ENCODE peak calls at places on chromosomes 13 and 19, in seven cellular contexts. I is HCT116, E is transverse colon, V is breast epithelium, N is suprapubic skin, B is stomach, A is prostate gland. C is an unnamed sample.

GRCh38 chr13:53237696-53238095 is 209.1 kb downstream of the OLFM4 start:
- DNase-seq in I (no peak), E (no peak), V (no peak), N (no peak), B (no peak), A (no peak), C (no peak)

GRCh38 chr19:45245826-45246225 is 619 bp upstream of the EXOC3L2 start:
- DNase-seq in I (no peak), E (no peak), V (no peak), N (no peak), B (no peak), A (no peak), C (no peak)

GRCh38 chr13:43792456-43792855 is 5.7 kb upstream of the ENOX1 start:
- DNase-seq in I (no peak), E (no peak), V (no peak), N (no peak), B (no peak), A (no peak), C (no peak)

GRCh38 chr19:44072543-44073401 is 813 bp downstream of the ZNF284 start:
- DNase-seq in I (no peak), E (no peak), V (no peak), N (no peak), B (no peak), A (no peak), C (no peak)

GRCh38 chr19:45677351-45678230 is 9.6 kb downstream of the GIPR start:
- DNase-seq in I (peak), E (peak), V (peak), N (peak), B (peak), A (peak), C (no peak)

GRCh38 chr19:12938536-12939291 is at the start of gene CALR:
- DNase-seq in I (no peak), E (peak), V (no peak), N (no peak), B (no peak), A (no peak), C (no peak)

GRCh38 chr13:76711515-76712182 is 174.6 kb downstream of the KCTD12 start:
- DNase-seq in I (no peak), E (peak), V (no peak), N (no peak), B (no peak), A (no peak), C (no peak)

GRCh38 chr19:42132851-42133528 is 744 bp upstream of the POU2F2 start:
- DNase-seq in I (peak), E (peak), V (peak), N (no peak), B (peak), A (peak), C (no peak)

GRCh38 chr13:61880576-61881283 is 465.1 kb upstream of the PCDH20 start:
- DNase-seq in I (peak), E (no peak), V (no peak), N (no peak), B (peak), A (no peak), C (no peak)

GRCh38 chr19:31408460-31409124 is 59.4 kb upstream of the TSHZ3 start:
- DNase-seq in I (no peak), E (no peak), V (no peak), N (no peak), B (no peak), A (no peak), C (no peak)

GRCh38 chr13:50676602-50677001 is 166.9 kb downstream of the DLEU7 start:
- DNase-seq in I (no peak), E (no peak), V (no peak), N (no peak), B (no peak), A (no peak), C (no peak)

GRCh38 chr19:13825489-13826475 is 30.5 kb downstream of the ZSWIM4 start:
- DNase-seq in I (no peak), E (no peak), V (no peak), N (no peak), B (no peak), A (no peak), C (no peak)

GRCh38 chr13:29582171-29582570 is 13.3 kb downstream of the SLC7A1 start:
- DNase-seq in I (no peak), E (peak), V (no peak), N (no peak), B (no peak), A (no peak), C (no peak)

GRCh38 chr19:41863209-41863931 is 3.3 kb downstream of the RPS19 start:
- DNase-seq in I (no peak), E (no peak), V (no peak), N (no peak), B (no peak), A (no peak), C (no peak)

GRCh38 chr19:55700813-55701212 is 25.8 kb downstream of the EPN1 start:
- DNase-seq in I (no peak), E (no peak), V (no peak), N (peak), B (no peak), A (no peak), C (no peak)

GRCh38 chr13:51494151-51494550 is 41.3 kb upstream of the INTS6 start:
- DNase-seq in I (no peak), E (no peak), V (no peak), N (no peak), B (no peak), A (no peak), C (no peak)

GRCh38 chr13:41785402-41786142 is 175.3 kb downstream of the VWA8 start:
- DNase-seq in I (no peak), E (no peak), V (no peak), N (no peak), B (no peak), A (no peak), C (no peak)

GRCh38 chr13:90793261-90793785 is 554.2 kb upstream of the MIR17HG start:
- DNase-seq in I (no peak), E (no peak), V (no peak), N (no peak), B (no peak), A (no peak), C (no peak)

GRCh38 chr19:51346742-51347141 is 4.8 kb upstream of the VSIG10L start:
- DNase-seq in I (no peak), E (no peak), V (no peak), N (no peak), B (no peak), A (no peak), C (no peak)

GRCh38 chr13:106596287-106596937 is 28.5 kb upstream of the ARGLU1 start:
- DNase-seq in I (no peak), E (no peak), V (no peak), N (no peak), B (peak), A (no peak), C (no peak)

GRCh38 chr13:44930907-44931676 is 58.2 kb downstream of the NUFIP1 start:
- DNase-seq in I (no peak), E (no peak), V (no peak), N (no peak), B (no peak), A (no peak), C (no peak)

GRCh38 chr13:112077729-112078128 is 10.8 kb downstream of the SOX1 start:
- DNase-seq in I (no peak), E (no peak), V (no peak), N (no peak), B (no peak), A (no peak), C (no peak)

GRCh38 chr13:73984949-73985691 is 149.1 kb downstream of the KLF12 start:
- DNase-seq in I (no peak), E (no peak), V (no peak), N (no peak), B (no peak), A (no peak), C (no peak)

GRCh38 chr13:73767747-73768315 is 366.4 kb downstream of the KLF12 start:
- DNase-seq in I (no peak), E (no peak), V (no peak), N (no peak), B (no peak), A (no peak), C (no peak)

GRCh38 chr19:55301459-55302331 is 17.9 kb downstream of the BRSK1 start:
- DNase-seq in I (peak), E (peak), V (peak), N (peak), B (peak), A (peak), C (no peak)

GRCh38 chr13:93413972-93414717 is 187.5 kb downstream of the GPC6 start:
- DNase-seq in I (no peak), E (no peak), V (no peak), N (no peak), B (no peak), A (no peak), C (no peak)

GRCh38 chr13:53206455-53206854 is 177.8 kb downstream of the OLFM4 start:
- DNase-seq in I (no peak), E (no peak), V (no peak), N (no peak), B (no peak), A (no peak), C (no peak)

GRCh38 chr13:113843063-113843654 is 20.7 kb downstream of the GAS6 start:
- DNase-seq in I (no peak), E (no peak), V (no peak), N (peak), B (no peak), A (no peak), C (no peak)

GRCh38 chr13:20993661-20994440 is 67.5 kb downstream of the LATS2 start:
- DNase-seq in I (no peak), E (no peak), V (no peak), N (no peak), B (no peak), A (no peak), C (no peak)

GRCh38 chr19:7973883-7974282 is 30.4 kb upstream of the TIMM44 start:
- DNase-seq in I (no peak), E (no peak), V (no peak), N (no peak), B (no peak), A (no peak), C (no peak)

GRCh38 chr19:5828661-5829566 is 10.6 kb downstream of the FUT6 start:
- DNase-seq in I (no peak), E (peak), V (no peak), N (no peak), B (peak), A (no peak), C (no peak)

GRCh38 chr13:69903081-69903480 is 204.5 kb upstream of the ATXN8OS start:
- DNase-seq in I (no peak), E (no peak), V (no peak), N (no peak), B (no peak), A (no peak), C (no peak)

GRCh38 chr13:46552302-46552680 is 679 bp upstream of the LRCH1 start:
- DNase-seq in I (no peak), E (peak), V (no peak), N (no peak), B (peak), A (no peak), C (no peak)

GRCh38 chr13:104414181-104414580 is 1348.0 kb upstream of the SLC10A2 start:
- DNase-seq in I (no peak), E (no peak), V (no peak), N (no peak), B (no peak), A (no peak), C (no peak)

DNA sequence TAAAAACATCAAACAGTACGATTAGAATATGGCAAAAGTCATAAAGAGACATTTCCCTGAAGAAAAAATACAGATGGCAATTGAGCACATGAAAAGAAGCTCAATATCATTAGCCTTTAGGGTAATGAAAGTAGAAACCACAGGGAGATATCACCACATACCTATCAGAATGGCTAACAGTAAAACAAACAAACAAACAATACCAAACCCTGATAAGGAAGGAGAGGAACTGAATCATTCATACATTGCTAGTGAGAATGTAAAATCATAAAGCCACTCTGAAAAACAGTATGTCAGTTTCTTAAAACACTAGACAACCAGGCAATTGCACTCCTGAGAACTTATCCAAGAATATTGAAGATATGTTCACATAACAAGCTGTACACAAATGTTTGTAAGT is 1342.5 kb upstream of the SLC10A2 start:
- DNase-seq in I (no peak), E (no peak), V (no peak), N (no peak), B (no peak), A (no peak), C (no peak)
- TF ChIP-seq POLR2AphosphoS5 in I (no peak), E (no peak), V (no peak), N (no peak), B (no peak), A (no peak), C (no peak)

GRCh38 chr19:2475018-2475701 is 767 bp upstream of the GADD45B start:
- DNase-seq in I (no peak), E (peak), V (no peak), N (peak), B (peak), A (peak), C (no peak)

GRCh38 chr19:2475702-2476450 is at the start of gene GADD45B:
- DNase-seq in I (peak), E (peak), V (peak), N (peak), B (peak), A (peak), C (peak)

GRCh38 chr19:2476451-2477140 is 669 bp downstream of the GADD45B start:
- DNase-seq in I (no peak), E (peak), V (peak), N (no peak), B (peak), A (no peak), C (no peak)

GRCh38 chr19:2477141-2477710 is 1.3 kb downstream of the GADD45B start:
- DNase-seq in I (no peak), E (peak), V (peak), N (no peak), B (peak), A (peak), C (no peak)

DNA sequence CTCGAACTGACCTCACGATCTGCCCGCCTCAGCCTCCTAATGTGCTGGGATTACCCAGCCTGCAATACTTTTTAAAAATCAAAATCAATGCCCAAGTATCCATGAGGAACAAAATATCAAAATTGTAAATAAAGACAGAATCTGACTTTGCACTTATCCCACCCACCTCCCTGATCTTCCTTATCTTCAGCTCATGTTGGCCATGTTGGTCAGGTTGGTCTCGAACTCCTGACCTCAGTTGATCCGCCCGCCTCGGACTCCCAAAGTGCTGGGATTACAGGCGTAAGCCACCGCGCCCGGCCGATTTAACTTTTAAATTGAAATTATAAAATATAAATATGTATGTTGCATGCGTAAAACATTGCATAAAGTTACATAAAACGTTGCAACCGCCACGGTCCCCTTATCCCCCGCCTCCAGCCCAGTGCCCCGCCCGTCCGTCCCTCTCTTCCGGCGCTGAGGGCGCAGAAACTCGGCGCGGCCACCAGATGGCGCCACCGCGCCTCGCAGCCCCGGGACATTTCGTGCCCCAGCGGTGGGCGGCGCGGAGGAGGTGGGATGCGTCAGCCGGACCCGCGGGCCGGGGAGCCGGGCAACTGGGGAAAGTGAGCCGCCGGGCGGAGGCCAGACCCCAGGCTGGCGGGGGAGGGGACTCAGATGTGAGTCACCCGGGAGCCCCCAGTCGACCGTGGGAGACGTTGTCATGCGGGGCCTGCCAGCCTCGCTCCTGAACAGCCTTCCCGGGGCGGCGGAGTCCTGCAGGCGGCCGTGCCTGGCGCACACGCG is 1.5 kb upstream of the GADD45B start:
- DNase-seq in I (no peak), E (peak), V (peak), N (peak), B (peak), A (peak), C (no peak)
- TF ChIP-seq POLR2A in I (no peak), E (no peak), V (no peak), N (no peak), B (no peak), A (no peak), C (no peak)

GRCh38 chr13:23509781-23510543 is 60.2 kb upstream of the TNFRSF19 start:
- DNase-seq in I (no peak), E (no peak), V (no peak), N (no peak), B (no peak), A (no peak), C (no peak)
- TF ChIP-seq POLR2AphosphoS5 in I (no peak), E (no peak), V (no peak), N (no peak), B (no peak), A (no peak), C (no peak)

GRCh38 chr19:9818175-9818733 is 625 bp downstream of the FBXL12 start:
- DNase-seq in I (no peak), E (no peak), V (no peak), N (no peak), B (no peak), A (no peak), C (no peak)

GRCh38 chr19:9823816-9824215 is 3.9 kb upstream of the UBL5 start:
- DNase-seq in I (no peak), E (no peak), V (no peak), N (no peak), B (no peak), A (no peak), C (no peak)

GRCh38 chr19:9818734-9819589 is at the start of gene FBXL12:
- DNase-seq in I (peak), E (peak), V (peak), N (peak), B (peak), A (peak), C (peak)

DNA sequence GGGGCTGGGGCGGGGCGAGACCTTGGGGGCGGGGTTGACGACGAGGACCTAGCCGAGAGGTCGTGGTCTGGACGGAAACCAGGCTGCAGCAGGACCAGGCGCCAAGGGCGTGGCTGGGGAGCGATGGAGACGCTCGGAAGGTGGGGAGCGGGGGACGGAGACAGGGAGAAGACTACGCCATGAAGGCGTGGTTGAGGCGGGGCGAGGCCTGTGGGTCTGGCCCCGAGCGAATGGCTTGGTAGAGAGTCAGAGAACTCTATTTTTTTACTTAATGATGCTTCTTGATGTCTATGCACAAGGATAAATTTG is 665 bp upstream of the FBXL12 start:
- DNase-seq in I (no peak), E (no peak), V (no peak), N (no peak), B (no peak), A (no peak), C (no peak)
- TF ChIP-seq POLR2A in I (no peak), E (no peak), V (no peak), N (no peak), B (no peak), A (peak), C (no peak)

GRCh38 chr13:32340917-32341316 is 25.6 kb downstream of the BRCA2 start:
- DNase-seq in I (no peak), E (no peak), V (no peak), N (no peak), B (no peak), A (no peak), C (no peak)
- TF ChIP-seq POLR2AphosphoS5 in I (no peak), E (no peak), V (no peak), N (no peak), B (no peak), A (no peak), C (no peak)

DNA sequence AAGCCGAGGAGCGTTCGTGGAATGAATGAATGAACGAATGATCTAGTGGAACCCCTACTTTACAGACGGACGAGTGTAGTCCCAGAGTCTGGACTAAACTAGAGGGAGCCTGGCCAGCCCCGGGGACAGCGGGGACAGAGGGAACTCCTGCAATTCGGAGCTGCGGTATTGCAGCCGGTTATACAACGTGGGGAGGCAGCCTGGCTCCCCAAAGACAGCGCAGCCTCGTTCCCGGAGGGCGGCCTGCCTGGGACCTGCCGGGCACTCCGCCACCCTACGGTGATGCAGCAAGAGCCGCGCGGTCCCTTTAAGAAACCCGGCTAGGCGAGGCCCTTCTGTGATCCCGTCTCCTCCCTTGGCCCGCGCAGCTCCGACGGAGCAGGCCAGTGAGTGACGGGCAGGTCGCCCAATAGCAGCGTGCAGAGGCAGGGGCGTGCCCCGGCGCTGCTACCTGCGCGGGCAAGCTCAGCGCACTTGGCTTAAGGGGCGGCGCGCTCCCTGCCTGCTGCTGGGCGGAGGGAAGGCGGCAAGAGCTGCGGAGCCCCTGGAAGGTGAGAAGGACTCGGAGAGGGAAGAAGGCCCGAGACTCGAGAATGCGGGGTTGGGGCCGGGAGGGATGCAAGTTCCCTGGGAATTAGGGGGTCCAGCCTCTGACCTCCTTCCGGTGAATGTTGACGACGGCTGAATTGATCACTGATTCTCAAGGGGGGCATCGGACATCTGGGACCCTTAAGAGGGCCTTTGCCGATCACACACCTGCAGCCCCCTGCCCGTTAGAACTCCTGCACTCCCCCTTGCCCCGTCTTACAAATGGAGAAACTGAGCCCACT is at the start of gene ABCA7:
- DNase-seq in I (peak), E (peak), V (peak), N (peak), B (peak), A (peak), C (no peak)
- TF ChIP-seq POLR2A in I (no peak), E (peak), V (no peak), N (no peak), B (peak), A (peak), C (peak)

GRCh38 chr13:87884874-87885273 is 213.7 kb downstream of the SLITRK5 start:
- DNase-seq in I (no peak), E (no peak), V (no peak), N (no peak), B (no peak), A (no peak), C (no peak)
- TF ChIP-seq POLR2AphosphoS5 in I (no peak), E (no peak), V (no peak), N (no peak), B (no peak), A (no peak), C (no peak)

GRCh38 chr13:25847635-25848616 is 203.9 kb downstream of the SHISA2 start:
- DNase-seq in I (no peak), E (peak), V (no peak), N (no peak), B (no peak), A (no peak), C (no peak)
- TF ChIP-seq POLR2A in I (no peak), E (no peak), V (no peak), N (no peak), B (no peak), A (no peak), C (no peak)

GRCh38 chr19:38707512-38708114 is 36.7 kb downstream of the CAPN12 start:
- DNase-seq in I (no peak), E (no peak), V (peak), N (no peak), B (peak), A (peak), C (no peak)
- TF ChIP-seq POLR2AphosphoS5 in I (peak), E (peak), V (peak), N (peak), B (no peak), A (peak), C (peak)

C was measured in vagina.